ENCODE peak calls at places on chromosomes 3 and 15, in eight cellular contexts. E is sigmoid colon; P is effector memory CD8-positive, alpha-beta T cell; U is kidney glomerular epithelial cell; N is GM20000; L is foreskin fibroblast; H is stimulated activated CD8-positive, alpha-beta memory T cell treated with anti-CD3 and anti-CD28 coated beads, Interleukin-4, amount 100 ng/mL, for 48 hours; A is HT-29. K is an unnamed sample.

GRCh38 chr3:105827959-105828358 is 40.9 kb downstream of the CBLB start:
- DNase-seq in E (peak), P (no peak), U (peak), N (no peak), L (peak), H (no peak), A (peak), K (no peak)

GRCh38 chr3:113104746-113105479 is 106.4 kb upstream of the BOC start:
- DNase-seq in E (peak), P (no peak), U (no peak), N (no peak), L (no peak), H (no peak), A (no peak), K (no peak)

GRCh38 chr3:136332776-136333175 is 82.6 kb downstream of the PCCB start:
- DNase-seq in E (no peak), P (no peak), U (peak), N (no peak), L (peak), H (no peak), A (no peak), K (no peak)

GRCh38 chr15:80070840-80071239 is 11.4 kb downstream of the ZFAND6 start:
- DNase-seq in E (no peak), P (no peak), U (no peak), N (no peak), L (no peak), H (no peak), A (no peak), K (no peak)

GRCh38 chr15:40308844-40309189 is 1.1 kb upstream of the PLCB2 start:
- DNase-seq in E (peak), P (no peak), U (no peak), N (no peak), L (no peak), H (peak), A (no peak), K (peak)

GRCh38 chr3:45870099-45870498 is 16.2 kb upstream of the CCR9 start:
- DNase-seq in E (no peak), P (peak), U (no peak), N (no peak), L (no peak), H (peak), A (no peak), K (peak)

GRCh38 chr15:52289629-52290081 is 5.9 kb downstream of the MYO5C start:
- DNase-seq in E (no peak), P (no peak), U (peak), N (no peak), L (no peak), H (no peak), A (peak), K (no peak)

GRCh38 chr3:51681453-51681852 is 10.4 kb downstream of the TEX264 start:
- DNase-seq in E (no peak), P (peak), U (no peak), N (no peak), L (no peak), H (peak), A (no peak), K (peak)

GRCh38 chr3:52244061-52244628 is 1.4 kb upstream of the PPM1M start:
- DNase-seq in E (peak), P (no peak), U (no peak), N (peak), L (peak), H (peak), A (no peak), K (peak)

GRCh38 chr15:68383161-68384074 is 48.5 kb downstream of the ITGA11 start:
- DNase-seq in E (peak), P (peak), U (no peak), N (peak), L (peak), H (peak), A (peak), K (peak)

GRCh38 chr15:29671308-29671981 is 150.8 kb downstream of the TJP1 start:
- DNase-seq in E (no peak), P (no peak), U (no peak), N (no peak), L (peak), H (no peak), A (no peak), K (no peak)

GRCh38 chr3:20916966-20917606 is 731.1 kb upstream of the SGO1 start:
- DNase-seq in E (no peak), P (no peak), U (no peak), N (no peak), L (no peak), H (no peak), A (no peak), K (no peak)

GRCh38 chr3:133330542-133330941 is 69.3 kb upstream of the BFSP2 start:
- DNase-seq in E (no peak), P (no peak), U (no peak), N (no peak), L (no peak), H (no peak), A (no peak), K (no peak)

GRCh38 chr3:53196575-53197407 is 35.8 kb downstream of the PRKCD start:
- DNase-seq in E (no peak), P (no peak), U (no peak), N (peak), L (no peak), H (peak), A (peak), K (peak)

GRCh38 chr3:140358696-140359095 is 319.2 kb upstream of the TRIM42 start:
- DNase-seq in E (no peak), P (no peak), U (peak), N (no peak), L (no peak), H (no peak), A (no peak), K (no peak)

GRCh38 chr15:69732133-69732532 is 279.5 kb downstream of the RPLP1 start:
- DNase-seq in E (no peak), P (no peak), U (no peak), N (no peak), L (no peak), H (no peak), A (no peak), K (no peak)

GRCh38 chr3:74079961-74080562 is 455.3 kb upstream of the PDZRN3 start:
- DNase-seq in E (no peak), P (no peak), U (no peak), N (no peak), L (peak), H (no peak), A (no peak), K (no peak)

GRCh38 chr3:195255571-195256501 is 15.1 kb downstream of the XXYLT1 start:
- DNase-seq in E (peak), P (no peak), U (no peak), N (no peak), L (no peak), H (peak), A (no peak), K (no peak)

GRCh38 chr3:105793040-105793439 is 75.8 kb downstream of the CBLB start:
- DNase-seq in E (no peak), P (no peak), U (no peak), N (no peak), L (no peak), H (no peak), A (no peak), K (no peak)

GRCh38 chr3:148863297-148863696 is 1.8 kb upstream of the CPA3 start:
- DNase-seq in E (no peak), P (no peak), U (no peak), N (no peak), L (no peak), H (no peak), A (no peak), K (no peak)

GRCh38 chr3:52005571-52005986 is 9.9 kb upstream of the RPL29 start:
- DNase-seq in E (no peak), P (no peak), U (peak), N (no peak), L (peak), H (no peak), A (no peak), K (no peak)

GRCh38 chr3:56796202-56796601 is 5.5 kb downstream of the ARHGEF3 start:
- DNase-seq in E (peak), P (no peak), U (no peak), N (no peak), L (no peak), H (no peak), A (peak), K (no peak)

GRCh38 chr3:131735121-131735520 is 232.3 kb upstream of the MRPL3 start:
- DNase-seq in E (no peak), P (no peak), U (no peak), N (no peak), L (peak), H (no peak), A (no peak), K (no peak)

GRCh38 chr3:172355836-172356235 is 92.4 kb downstream of the GHSR start:
- DNase-seq in E (no peak), P (no peak), U (peak), N (no peak), L (peak), H (no peak), A (no peak), K (no peak)

GRCh38 chr3:146100825-146101444 is 60.0 kb downstream of the PLOD2 start:
- DNase-seq in E (no peak), P (no peak), U (no peak), N (no peak), L (no peak), H (no peak), A (no peak), K (no peak)

GRCh38 chr3:47685037-47685436 is 96.7 kb downstream of the SMARCC1 start:
- DNase-seq in E (no peak), P (no peak), U (no peak), N (no peak), L (no peak), H (no peak), A (no peak), K (no peak)

GRCh38 chr3:124770341-124771082 is 40.3 kb downstream of the UMPS start:
- DNase-seq in E (no peak), P (no peak), U (no peak), N (no peak), L (no peak), H (no peak), A (peak), K (no peak)

GRCh38 chr3:126464093-126464492 is 11.6 kb downstream of the ZXDC start:
- DNase-seq in E (peak), P (no peak), U (no peak), N (no peak), L (no peak), H (no peak), A (no peak), K (no peak)

GRCh38 chr3:126549861-126550487 is 8.8 kb downstream of the C3orf22 start:
- DNase-seq in E (peak), P (no peak), U (no peak), N (no peak), L (no peak), H (peak), A (no peak), K (no peak)

GRCh38 chr3:161630791-161631190 is 134.2 kb downstream of the OTOL1 start:
- DNase-seq in E (no peak), P (no peak), U (no peak), N (no peak), L (no peak), H (no peak), A (no peak), K (no peak)

GRCh38 chr3:135805752-135806151 is 159.8 kb upstream of the PPP2R3A start:
- DNase-seq in E (no peak), P (no peak), U (no peak), N (no peak), L (no peak), H (no peak), A (no peak), K (no peak)

GRCh38 chr3:174675426-174675825 is 183.7 kb upstream of the NAALADL2 start:
- DNase-seq in E (no peak), P (no peak), U (no peak), N (no peak), L (no peak), H (no peak), A (no peak), K (no peak)

K was measured in CD4-positive, CD25-positive, alpha-beta regulatory T cell.